ENCODE peak calls at places on chromosomes 11 and 22, in seven cellular contexts. U, T, R, N, V, B and A are unnamed samples.

GRCh38 chr11:62775646-62776045 is 4.5 kb downstream of the TAF6L start:
- DNase-seq in U (no peak), T (peak; percentile 39), R (no peak), N (no peak), V (no peak), B (no peak), A (no peak)

GRCh38 chr11:77299528-77299993 is 1.9 kb downstream of the GDPD4 start:
- DNase-seq in U (peak; percentile 77), T (no peak), R (peak; percentile 31), N (peak; percentile 45), V (no peak), B (peak; percentile 99), A (no peak)

GRCh38 chr22:31952459-31952858 is 8.1 kb downstream of the YWHAH start:
- DNase-seq in U (no peak), T (no peak), R (no peak), N (peak; percentile 92), V (peak; percentile 91), B (peak; percentile 72), A (peak; percentile 87)

GRCh38 chr11:71322192-71322735 is 69.9 kb upstream of the SHANK2 start:
- DNase-seq in U (no peak), T (no peak), R (no peak), N (no peak), V (no peak), B (no peak), A (no peak)

GRCh38 chr11:108319541-108320145 is 96.8 kb downstream of the ATM start:
- DNase-seq in U (no peak), T (no peak), R (no peak), N (peak; percentile 7), V (no peak), B (no peak), A (peak; percentile 65)

GRCh38 chr11:35317253-35317652 is 102.1 kb downstream of the SLC1A2 start:
- DNase-seq in U (no peak), T (no peak), R (no peak), N (no peak), V (no peak), B (no peak), A (no peak)

GRCh38 chr11:33257160-33257896 is at the start of gene HIPK3:
- DNase-seq in U (peak; percentile 92), T (peak; percentile 94), R (peak; percentile 79), N (peak; percentile 64), V (peak; percentile 76), B (peak; percentile 80), A (peak; percentile 84)

GRCh38 chr11:29119116-29119515 is 897.7 kb downstream of the KCNA4 start:
- DNase-seq in U (no peak), T (no peak), R (no peak), N (peak; percentile 32), V (peak; percentile 90), B (peak; percentile 6), A (no peak)

GRCh38 chr11:119055901-119056300 is 1.1 kb downstream of the HYOU1 start:
- DNase-seq in U (no peak), T (no peak), R (peak; percentile 36), N (peak; percentile 51), V (peak; percentile 8), B (peak; percentile 52), A (peak; percentile 42)

DNA sequence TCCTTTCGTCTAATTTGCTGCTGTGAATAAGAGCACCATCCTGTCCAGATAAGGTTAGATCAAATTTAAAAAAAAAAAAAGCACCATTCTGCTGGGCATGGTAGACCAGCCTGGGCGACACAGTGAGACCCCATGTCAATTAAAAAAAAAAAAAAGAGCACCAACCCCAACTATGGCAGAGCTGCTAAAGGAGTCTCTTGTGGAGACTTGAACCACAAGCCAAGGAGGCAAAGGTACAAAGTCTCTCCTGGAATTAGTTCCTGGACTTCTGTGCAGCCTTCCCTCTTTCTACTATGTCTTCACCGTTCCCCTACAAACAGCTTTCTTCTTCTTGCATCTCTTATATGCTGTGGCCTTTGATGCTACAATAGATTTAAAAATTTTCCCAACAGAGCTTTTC is 1.3 kb downstream of the PIK3C2A start:
- DNase-seq in U (no peak), T (no peak), R (no peak), N (no peak), V (no peak), B (no peak), A (no peak)
- H3K4me3 ChIP-seq in U (peak overlapping the region; percentile 72), T (peak overlapping the region; percentile 61), R (peak overlapping the region; percentile 76), N (peak overlapping the region; percentile 67), V (peak overlapping the region; percentile 89), B (peak overlapping the region; percentile 79), A (peak overlapping the region; percentile 88)

GRCh38 chr11:46445887-46446286 is 54.3 kb upstream of the CHRM4 start:
- DNase-seq in U (no peak), T (no peak), R (no peak), N (no peak), V (no peak), B (no peak), A (no peak)

GRCh38 chr11:46447544-46447943 is 56.0 kb upstream of the CHRM4 start:
- DNase-seq in U (no peak), T (no peak), R (no peak), N (no peak), V (no peak), B (no peak), A (no peak)

GRCh38 chr11:46444305-46444704 is 52.7 kb upstream of the CHRM4 start:
- DNase-seq in U (no peak), T (no peak), R (no peak), N (no peak), V (no peak), B (no peak), A (peak; percentile 34)

GRCh38 chr11:46445192-46445591 is 53.6 kb upstream of the CHRM4 start:
- DNase-seq in U (no peak), T (no peak), R (no peak), N (no peak), V (no peak), B (no peak), A (no peak)

GRCh38 chr11:46446343-46446751 is 54.8 kb upstream of the CHRM4 start:
- DNase-seq in U (no peak), T (no peak), R (no peak), N (peak; percentile 28), V (peak; percentile 42), B (no peak), A (peak; percentile 34)
- TF ChIP-seq CTCF in U (no peak), T (no peak), R (peak; percentile 12), N (peak; percentile 18), V (peak; percentile 36), B (no peak), A (peak; percentile 41)

DNA sequence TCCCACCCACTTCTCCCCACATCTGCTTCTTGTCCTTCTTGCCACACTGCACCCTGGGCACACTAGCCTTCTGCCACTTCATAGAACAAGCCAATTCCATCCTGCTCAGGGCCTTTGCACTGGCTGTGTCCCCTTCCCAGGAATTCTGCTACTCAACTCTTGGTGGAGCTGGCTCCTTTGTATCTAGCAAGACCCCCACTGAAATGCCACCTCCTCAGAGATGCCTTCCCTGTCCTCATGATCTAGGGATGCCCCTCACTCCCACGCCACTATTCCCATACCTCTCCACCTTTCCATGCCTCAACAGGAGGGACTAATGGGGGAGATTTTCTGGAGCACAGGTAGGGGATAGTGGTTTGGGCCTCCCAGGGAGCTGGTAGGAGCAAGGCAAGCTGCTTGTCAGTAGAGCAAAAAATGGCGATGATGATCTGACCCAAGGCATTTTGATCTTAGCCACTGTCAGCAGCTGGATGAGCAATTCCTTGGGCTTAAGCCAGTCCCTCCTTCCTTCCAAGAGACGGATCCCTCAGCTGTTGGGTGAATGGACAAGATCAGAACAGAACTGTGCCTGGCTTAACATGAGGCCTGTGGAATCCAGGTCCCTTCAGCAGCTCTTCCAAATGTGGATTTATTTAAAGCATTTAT is 4.1 kb upstream of the PRDM11 start:
- DNase-seq in U (no peak), T (no peak), R (no peak), N (peak; percentile 73), V (no peak), B (no peak), A (peak; percentile 40)
- H3K4me3 ChIP-seq in U (no peak overlapping the region), T (no peak overlapping the region), R (no peak overlapping the region), N (no peak overlapping the region), V (no peak overlapping the region), B (no peak overlapping the region), A (no peak overlapping the region)

GRCh38 chr22:38718414-38718813 is 12.7 kb downstream of the GTPBP1 start:
- DNase-seq in U (peak; percentile 84), T (no peak), R (peak; percentile 69), N (peak; percentile 85), V (peak; percentile 83), B (peak; percentile 85), A (peak; percentile 78)
- TF ChIP-seq CTCF in U (peak; percentile 82), T (peak; percentile 39), R (peak; percentile 66), N (peak; percentile 69), V (peak; percentile 74), B (peak; percentile 48), A (peak; percentile 72)

DNA sequence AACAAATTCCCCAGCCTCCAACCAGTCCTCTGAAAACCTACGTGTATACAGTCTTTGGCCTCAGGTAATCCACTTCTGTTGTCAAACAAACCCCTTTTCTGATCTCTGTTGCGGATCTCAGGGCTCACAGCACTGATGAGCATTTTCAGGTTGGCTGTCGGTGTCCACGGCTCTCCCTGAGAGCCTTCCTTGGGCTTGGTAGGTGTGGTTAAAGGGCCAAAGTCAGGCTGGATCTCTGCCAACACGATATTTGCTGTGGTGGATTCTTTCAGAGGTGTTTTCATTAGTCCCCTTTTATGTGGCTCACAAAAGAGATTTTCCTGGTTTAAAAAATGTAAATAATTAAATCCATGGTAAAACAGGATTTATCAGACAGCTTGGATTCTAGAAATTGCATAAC is 2.9 kb downstream of the E2F8 start:
- DNase-seq in U (no peak), T (no peak), R (no peak), N (no peak), V (no peak), B (no peak), A (no peak)
- H3K4me3 ChIP-seq in U (no peak overlapping the region), T (peak overlapping the region; percentile 12), R (no peak overlapping the region), N (no peak overlapping the region), V (no peak overlapping the region), B (no peak overlapping the region), A (no peak overlapping the region)